ENCODE peak calls at places on chromosomes 3 and 15, in four cellular contexts. One of them, this sample, is unnamed. For H3K4me1, the result is how much of the 10 kb centered on the place peaks cover.

GRCh38 chr15:96303503-96304054 is 26.9 kb upstream of the NR2F2 start:
- DNase-seq in naive thymus-derived CD4-positive, alpha-beta T cell: no peak
- DNase-seq in GM23338: no peak
- DNase-seq in esophagus muscularis mucosa: no peak
- DNase-seq in this sample: no peak

GRCh38 chr3:112013058-112013783 is 14.5 kb downstream of the TAGLN3 start:
- DNase-seq in naive thymus-derived CD4-positive, alpha-beta T cell: peak
- DNase-seq in GM23338: peak
- DNase-seq in esophagus muscularis mucosa: peak
- DNase-seq in this sample: no peak

GRCh38 chr15:91942676-91943417 is 89.3 kb downstream of the SLCO3A1 start:
- DNase-seq in naive thymus-derived CD4-positive, alpha-beta T cell: no peak
- DNase-seq in GM23338: no peak
- DNase-seq in esophagus muscularis mucosa: peak
- DNase-seq in this sample: peak

GRCh38 chr15:73352082-73352481 is 16.7 kb downstream of the HCN4 start:
- DNase-seq in naive thymus-derived CD4-positive, alpha-beta T cell: no peak
- DNase-seq in GM23338: no peak
- DNase-seq in esophagus muscularis mucosa: no peak
- DNase-seq in this sample: no peak

GRCh38 chr15:51132384-51133139 is 37.9 kb upstream of the TNFAIP8L3 start:
- DNase-seq in naive thymus-derived CD4-positive, alpha-beta T cell: no peak
- DNase-seq in GM23338: peak
- DNase-seq in esophagus muscularis mucosa: no peak
- DNase-seq in this sample: no peak

GRCh38 chr3:184378650-184379374 is 805 bp upstream of the THPO start:
- DNase-seq in naive thymus-derived CD4-positive, alpha-beta T cell: no peak
- DNase-seq in GM23338: no peak
- DNase-seq in esophagus muscularis mucosa: no peak
- DNase-seq in this sample: no peak

GRCh38 chr15:89198934-89199333 is 22.4 kb downstream of the RLBP1 start:
- DNase-seq in naive thymus-derived CD4-positive, alpha-beta T cell: no peak
- DNase-seq in GM23338: no peak
- DNase-seq in esophagus muscularis mucosa: no peak
- DNase-seq in this sample: no peak

GRCh38 chr3:31275038-31275562 is 257.6 kb upstream of the STT3B start:
- DNase-seq in naive thymus-derived CD4-positive, alpha-beta T cell: no peak
- DNase-seq in GM23338: peak
- DNase-seq in esophagus muscularis mucosa: no peak
- DNase-seq in this sample: no peak

GRCh38 chr15:23440596-23440995 is 6.4 kb downstream of the GOLGA6L2 start:
- DNase-seq in naive thymus-derived CD4-positive, alpha-beta T cell: no peak
- DNase-seq in GM23338: no peak
- DNase-seq in esophagus muscularis mucosa: no peak
- DNase-seq in this sample: no peak

GRCh38 chr15:59268199-59268979 is 61.7 kb downstream of the LDHAL6B start:
- DNase-seq in naive thymus-derived CD4-positive, alpha-beta T cell: no peak
- DNase-seq in GM23338: no peak
- DNase-seq in esophagus muscularis mucosa: no peak
- DNase-seq in this sample: no peak

GRCh38 chr3:56704706-56705105 is 21.6 kb upstream of the TASOR start:
- DNase-seq in naive thymus-derived CD4-positive, alpha-beta T cell: peak
- DNase-seq in GM23338: no peak
- DNase-seq in esophagus muscularis mucosa: no peak
- DNase-seq in this sample: no peak

GRCh38 chr3:140292684-140293083 is 357.7 kb downstream of the CLSTN2 start:
- DNase-seq in naive thymus-derived CD4-positive, alpha-beta T cell: no peak
- DNase-seq in GM23338: no peak
- DNase-seq in esophagus muscularis mucosa: no peak
- DNase-seq in this sample: no peak

GRCh38 chr3:109731639-109732473 is 394.5 kb upstream of the DPPA4 start:
- DNase-seq in naive thymus-derived CD4-positive, alpha-beta T cell: peak
- DNase-seq in GM23338: peak
- DNase-seq in esophagus muscularis mucosa: no peak
- DNase-seq in this sample: peak

GRCh38 chr3:188236241-188236640 is 82.3 kb downstream of the LPP start:
- DNase-seq in naive thymus-derived CD4-positive, alpha-beta T cell: no peak
- DNase-seq in GM23338: no peak
- DNase-seq in esophagus muscularis mucosa: peak
- DNase-seq in this sample: no peak

GRCh38 chr3:52153389-52154096 is 680 bp downstream of the POC1A start:
- DNase-seq in naive thymus-derived CD4-positive, alpha-beta T cell: no peak
- DNase-seq in GM23338: peak
- DNase-seq in esophagus muscularis mucosa: no peak
- DNase-seq in this sample: peak

GRCh38 chr3:4356642-4357041 is 53.5 kb downstream of the SETMAR start:
- DNase-seq in naive thymus-derived CD4-positive, alpha-beta T cell: no peak
- DNase-seq in GM23338: no peak
- DNase-seq in esophagus muscularis mucosa: no peak
- DNase-seq in this sample: no peak

GRCh38 chr15:73755481-73755880 is 2.3 kb upstream of the INSYN1 start:
- DNase-seq in naive thymus-derived CD4-positive, alpha-beta T cell: no peak
- DNase-seq in GM23338: no peak
- DNase-seq in esophagus muscularis mucosa: no peak
- DNase-seq in this sample: no peak

GRCh38 chr3:105458518-105459215 is 92.0 kb downstream of the ALCAM start:
- DNase-seq in naive thymus-derived CD4-positive, alpha-beta T cell: no peak
- DNase-seq in GM23338: no peak
- DNase-seq in esophagus muscularis mucosa: no peak
- DNase-seq in this sample: no peak

GRCh38 chr3:53252105-53252946 is 3.5 kb downstream of the TKT start:
- DNase-seq in naive thymus-derived CD4-positive, alpha-beta T cell: no peak
- DNase-seq in GM23338: peak
- DNase-seq in esophagus muscularis mucosa: no peak
- DNase-seq in this sample: no peak

GRCh38 chr15:96972201-96972600 is 641.7 kb downstream of the NR2F2 start:
- DNase-seq in naive thymus-derived CD4-positive, alpha-beta T cell: no peak
- DNase-seq in GM23338: no peak
- DNase-seq in esophagus muscularis mucosa: no peak
- DNase-seq in this sample: no peak

GRCh38 chr15:63369296-63369695 is 12.3 kb downstream of the CA12 start:
- DNase-seq in naive thymus-derived CD4-positive, alpha-beta T cell: no peak
- DNase-seq in GM23338: peak
- DNase-seq in esophagus muscularis mucosa: no peak
- DNase-seq in this sample: peak

GRCh38 chr3:178112134-178112533 is 424.1 kb upstream of the KCNMB2 start:
- DNase-seq in naive thymus-derived CD4-positive, alpha-beta T cell: no peak
- DNase-seq in GM23338: peak
- DNase-seq in esophagus muscularis mucosa: no peak
- DNase-seq in this sample: peak

GRCh38 chr3:79871656-79872055 is 103.9 kb upstream of the ROBO1 start:
- DNase-seq in naive thymus-derived CD4-positive, alpha-beta T cell: no peak
- DNase-seq in GM23338: no peak
- DNase-seq in esophagus muscularis mucosa: no peak
- DNase-seq in this sample: no peak

GRCh38 chr3:191476053-191476787 is 15.3 kb downstream of the PYDC2 start:
- DNase-seq in naive thymus-derived CD4-positive, alpha-beta T cell: no peak
- DNase-seq in GM23338: no peak
- DNase-seq in esophagus muscularis mucosa: no peak
- DNase-seq in this sample: no peak

GRCh38 chr3:113183748-113184661 is 27.4 kb upstream of the BOC start:
- DNase-seq in naive thymus-derived CD4-positive, alpha-beta T cell: no peak
- DNase-seq in GM23338: no peak
- DNase-seq in esophagus muscularis mucosa: peak
- DNase-seq in this sample: no peak

GRCh38 chr3:119643094-119643493 is 17.3 kb downstream of the POPDC2 start:
- DNase-seq in naive thymus-derived CD4-positive, alpha-beta T cell: no peak
- DNase-seq in GM23338: no peak
- DNase-seq in esophagus muscularis mucosa: no peak
- DNase-seq in this sample: no peak

GRCh38 chr3:27680517-27681246 is 41.4 kb downstream of the EOMES start:
- DNase-seq in naive thymus-derived CD4-positive, alpha-beta T cell: no peak
- DNase-seq in GM23338: no peak
- DNase-seq in esophagus muscularis mucosa: no peak
- DNase-seq in this sample: peak

GRCh38 chr15:81161851-81162250 is 27.8 kb downstream of the CFAP161 start:
- DNase-seq in naive thymus-derived CD4-positive, alpha-beta T cell: no peak
- DNase-seq in GM23338: no peak
- DNase-seq in esophagus muscularis mucosa: no peak
- DNase-seq in this sample: no peak

GRCh38 chr3:112464264-112464663 is 35.0 kb downstream of the BTLA start:
- DNase-seq in naive thymus-derived CD4-positive, alpha-beta T cell: peak
- DNase-seq in GM23338: no peak
- DNase-seq in esophagus muscularis mucosa: no peak
- DNase-seq in this sample: no peak

GRCh38 chr3:71542548-71543370 is 40.8 kb downstream of the FOXP1 start:
- DNase-seq in naive thymus-derived CD4-positive, alpha-beta T cell: no peak
- DNase-seq in GM23338: peak
- DNase-seq in esophagus muscularis mucosa: peak
- DNase-seq in this sample: peak

GRCh38 chr3:138349926-138350665 is 1.7 kb downstream of the MRAS start:
- DNase-seq in naive thymus-derived CD4-positive, alpha-beta T cell: no peak
- DNase-seq in GM23338: no peak
- DNase-seq in esophagus muscularis mucosa: no peak
- DNase-seq in this sample: no peak

GRCh38 chr15:101445562-101446526 is 43.7 kb downstream of the PCSK6 start:
- DNase-seq in naive thymus-derived CD4-positive, alpha-beta T cell: no peak
- DNase-seq in GM23338: no peak
- DNase-seq in esophagus muscularis mucosa: no peak
- DNase-seq in this sample: no peak

DNA sequence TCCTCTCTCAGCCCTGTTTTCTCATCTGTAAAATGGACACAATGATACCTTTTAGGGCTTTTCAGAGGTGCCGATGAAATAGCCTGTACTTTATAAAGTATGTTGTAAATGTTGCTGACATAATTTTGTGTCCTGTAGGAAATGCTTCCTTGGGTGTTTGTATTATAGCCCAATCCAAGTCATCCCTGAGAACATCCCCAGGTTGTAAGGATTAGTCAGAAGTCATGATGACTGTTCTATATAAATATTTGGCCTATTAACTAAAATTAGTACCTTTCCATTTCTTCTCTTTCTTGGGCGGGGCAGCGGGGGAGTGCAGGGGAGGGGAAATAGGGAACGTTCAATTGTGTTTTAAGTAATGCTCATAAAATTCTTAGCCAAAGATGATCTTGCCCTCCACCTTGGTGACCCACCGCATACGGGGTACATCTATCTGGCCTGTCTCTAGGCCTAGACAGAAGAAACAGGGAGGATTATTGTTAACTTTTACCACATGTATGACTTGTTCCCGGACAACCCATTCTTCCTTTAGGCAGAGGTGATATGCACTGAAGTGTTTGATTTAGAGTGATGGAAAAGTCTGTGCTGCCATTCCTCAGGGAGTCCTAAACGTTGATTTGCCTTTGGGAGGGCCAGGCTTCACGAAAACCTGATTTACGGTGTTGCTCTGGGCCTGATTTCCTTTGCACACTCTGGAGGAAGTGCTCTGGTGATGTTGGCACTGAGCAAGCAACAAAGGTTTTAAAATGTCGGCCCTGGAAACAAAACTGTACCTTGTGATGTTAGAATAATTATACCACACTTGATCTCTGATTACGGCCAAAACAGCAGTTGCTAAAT is 120.5 kb downstream of the VGLL4 start:
- DNase-seq in naive thymus-derived CD4-positive, alpha-beta T cell: no peak
- DNase-seq in GM23338: no peak
- DNase-seq in esophagus muscularis mucosa: no peak
- DNase-seq in this sample: no peak
- H3K4me1 ChIP-seq in naive thymus-derived CD4-positive, alpha-beta T cell: under half
- H3K4me1 ChIP-seq in GM23338: under half
- H3K4me1 ChIP-seq in esophagus muscularis mucosa: under half
- H3K4me1 ChIP-seq in this sample: under half

DNA sequence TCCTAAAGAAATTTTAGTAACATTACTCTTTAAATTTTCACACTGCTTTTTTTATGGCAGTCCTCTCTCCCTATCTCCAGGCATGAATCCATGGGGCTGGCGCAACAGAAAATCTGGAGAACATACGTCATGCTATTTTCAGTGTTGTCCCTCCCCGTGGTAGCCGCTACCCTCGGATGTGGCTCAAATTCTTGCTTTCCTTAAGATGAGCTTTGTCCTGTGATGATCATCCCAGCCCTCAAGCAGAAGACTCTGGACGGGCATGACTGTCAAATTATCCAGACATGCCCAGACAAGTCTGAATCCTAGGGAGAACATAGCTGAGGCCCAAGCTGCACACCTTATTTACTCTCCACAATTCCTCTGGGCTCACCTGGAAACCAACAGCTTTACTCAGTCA is 49.1 kb downstream of the FMN1 start:
- DNase-seq in naive thymus-derived CD4-positive, alpha-beta T cell: no peak
- DNase-seq in GM23338: no peak
- DNase-seq in esophagus muscularis mucosa: no peak
- DNase-seq in this sample: no peak
- H3K27ac ChIP-seq in naive thymus-derived CD4-positive, alpha-beta T cell: no peak
- H3K27ac ChIP-seq in GM23338: no peak
- H3K27ac ChIP-seq in esophagus muscularis mucosa: no peak
- H3K27ac ChIP-seq in this sample: no peak

DNA sequence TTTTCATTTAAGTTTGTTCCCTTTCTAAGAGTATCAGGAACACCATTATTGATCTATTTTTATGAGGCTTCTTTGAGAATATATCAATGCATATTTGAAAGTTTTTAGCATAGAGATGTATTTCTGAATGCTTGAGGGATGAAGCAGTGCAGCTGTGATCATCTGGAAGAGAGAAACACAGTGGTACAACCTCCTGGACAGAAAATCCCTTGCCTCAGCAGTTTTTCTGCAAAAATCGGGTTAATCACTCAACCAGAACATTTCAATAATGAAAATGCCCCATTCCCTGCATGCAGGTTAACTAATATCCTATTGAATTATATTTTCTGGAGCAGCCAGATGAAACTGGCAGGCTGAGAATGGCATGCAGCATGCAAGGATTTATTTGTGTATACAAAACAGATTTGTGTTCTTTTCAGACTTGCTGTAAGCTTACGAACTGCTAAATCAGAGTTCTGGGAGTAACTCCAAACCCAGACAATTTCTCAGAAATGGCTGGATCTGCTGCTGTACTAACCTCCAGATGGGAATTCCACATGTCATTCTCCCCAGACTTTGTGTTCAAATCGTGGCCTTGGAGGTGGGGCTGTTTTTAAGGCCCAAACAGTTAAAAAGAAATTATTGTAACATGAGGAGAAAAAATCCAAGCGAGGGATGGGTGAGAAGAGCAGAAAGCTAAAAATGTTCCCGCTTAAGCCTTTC is 39.1 kb downstream of the SLC9A9 start:
- DNase-seq in naive thymus-derived CD4-positive, alpha-beta T cell: no peak
- DNase-seq in GM23338: no peak
- DNase-seq in esophagus muscularis mucosa: peak
- DNase-seq in this sample: no peak
- H3K4me1 ChIP-seq in naive thymus-derived CD4-positive, alpha-beta T cell: under half
- H3K4me1 ChIP-seq in GM23338: under half
- H3K4me1 ChIP-seq in esophagus muscularis mucosa: under half
- H3K4me1 ChIP-seq in this sample: under half

DNA sequence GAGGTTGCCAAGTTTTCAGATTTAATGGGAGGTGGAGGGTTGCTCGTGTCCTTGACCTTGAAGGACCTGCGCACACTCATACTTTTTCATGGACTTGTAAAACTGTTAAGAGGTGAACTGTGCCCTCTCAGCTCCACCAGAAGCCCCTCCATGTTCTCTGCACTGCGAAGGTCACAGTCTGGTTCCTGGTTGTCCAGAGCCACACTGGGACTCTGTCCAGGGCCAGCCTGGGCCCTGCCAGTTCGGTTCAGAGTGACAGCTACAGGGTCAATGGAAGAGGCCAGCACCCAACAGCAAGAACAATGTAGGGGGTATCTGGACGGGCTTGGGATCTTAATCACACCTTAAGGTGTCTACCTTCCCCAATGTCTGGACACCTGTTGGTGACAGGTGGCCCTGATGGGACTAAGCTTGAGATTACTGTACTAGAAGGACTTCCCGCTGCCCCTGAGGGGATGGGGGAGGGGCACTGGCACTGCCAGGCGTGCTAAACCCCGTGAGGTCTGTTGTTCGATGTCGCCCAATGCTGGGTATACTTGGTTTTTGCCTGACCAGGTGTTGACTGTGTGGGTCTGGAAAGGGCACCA is 34.7 kb downstream of the GRK7 start:
- DNase-seq in naive thymus-derived CD4-positive, alpha-beta T cell: peak
- DNase-seq in GM23338: no peak
- DNase-seq in esophagus muscularis mucosa: no peak
- DNase-seq in this sample: peak
- H3K27ac ChIP-seq in naive thymus-derived CD4-positive, alpha-beta T cell: peak
- H3K27ac ChIP-seq in GM23338: no peak
- H3K27ac ChIP-seq in esophagus muscularis mucosa: peak
- H3K27ac ChIP-seq in this sample: peak